ENCODE peak calls at places on chromosome 15, in four cellular contexts. Z, R, E and L are unnamed samples.

GRCh38 chr15:55789066-55789660 is 46.2 kb upstream of the PRTG start:
- DNase-seq in Z (peak; percentile 68), R (peak; percentile 44), E (peak; percentile 39), L (peak; percentile 71)

GRCh38 chr15:100284191-100284590 is 57.6 kb downstream of the ADAMTS17 start:
- DNase-seq in Z (no peak), R (no peak), E (no peak), L (no peak)

GRCh38 chr15:63476229-63476632 is 28.2 kb upstream of the USP3 start:
- DNase-seq in Z (no peak), R (peak; percentile 39), E (no peak), L (no peak)

GRCh38 chr15:89898628-89899302 is 5.0 kb upstream of the AP3S2 start:
- DNase-seq in Z (peak; percentile 83), R (peak; percentile 77), E (peak; percentile 82), L (peak; percentile 65)

GRCh38 chr15:62209821-62210220 is 44.7 kb upstream of the C2CD4B start:
- DNase-seq in Z (no peak), R (peak; percentile 70), E (no peak), L (no peak)

GRCh38 chr15:94234300-94234699 is 2.9 kb downstream of the MCTP2 start:
- DNase-seq in Z (no peak), R (no peak), E (no peak), L (peak; percentile 61)

GRCh38 chr15:51876169-51876568 is 46.7 kb downstream of the TMOD3 start:
- DNase-seq in Z (no peak), R (no peak), E (no peak), L (no peak)

GRCh38 chr15:100712226-100712625 is 109.8 kb downstream of the ASB7 start:
- DNase-seq in Z (no peak), R (no peak), E (no peak), L (no peak)

GRCh38 chr15:49379996-49380395 is 43.0 kb upstream of the FGF7 start:
- DNase-seq in Z (peak; percentile 25), R (no peak), E (no peak), L (no peak)

GRCh38 chr15:25947336-25948080 is 84.4 kb upstream of the ATP10A start:
- DNase-seq in Z (peak; percentile 77), R (peak; percentile 16), E (peak; percentile 64), L (peak; percentile 28)

GRCh38 chr15:25946241-25946786 is 83.2 kb upstream of the ATP10A start:
- DNase-seq in Z (peak; percentile 53), R (no peak), E (peak; percentile 9), L (no peak)

GRCh38 chr15:25943831-25944230 is 80.7 kb upstream of the ATP10A start:
- DNase-seq in Z (no peak), R (no peak), E (peak; percentile 11), L (no peak)

GRCh38 chr15:25939122-25939521 is 76.0 kb upstream of the ATP10A start:
- DNase-seq in Z (no peak), R (no peak), E (peak; percentile 92), L (no peak)

GRCh38 chr15:25944386-25944785 is 81.3 kb upstream of the ATP10A start:
- DNase-seq in Z (no peak), R (no peak), E (no peak), L (no peak)
- TF ChIP-seq CTCF in Z (peak; percentile 43), R (no peak), E (peak; percentile 31), L (no peak)

GRCh38 chr15:98085003-98085639 is 124.6 kb downstream of the ARRDC4 start:
- DNase-seq in Z (no peak), R (peak; percentile 61), E (peak; percentile 48), L (peak; percentile 51)
- TF ChIP-seq CTCF in Z (peak; percentile 71), R (peak; percentile 35), E (peak; percentile 84), L (peak; percentile 58)

GRCh38 chr15:82808634-82809041 is 790 bp upstream of the WHAMM start:
- DNase-seq in Z (no peak), R (peak; percentile 38), E (peak; percentile 72), L (no peak)

GRCh38 chr15:82810863-82811421 is 1.5 kb downstream of the WHAMM start:
- DNase-seq in Z (no peak), R (no peak), E (peak; percentile 36), L (peak; percentile 80)

GRCh38 chr15:82810061-82810862 is 834 bp downstream of the WHAMM start:
- DNase-seq in Z (peak; percentile 35), R (peak; percentile 49), E (peak; percentile 64), L (peak; percentile 28)

GRCh38 chr15:82807920-82808633 is 1.4 kb upstream of the WHAMM start:
- DNase-seq in Z (no peak), R (peak; percentile 50), E (peak; percentile 57), L (no peak)

DNA sequence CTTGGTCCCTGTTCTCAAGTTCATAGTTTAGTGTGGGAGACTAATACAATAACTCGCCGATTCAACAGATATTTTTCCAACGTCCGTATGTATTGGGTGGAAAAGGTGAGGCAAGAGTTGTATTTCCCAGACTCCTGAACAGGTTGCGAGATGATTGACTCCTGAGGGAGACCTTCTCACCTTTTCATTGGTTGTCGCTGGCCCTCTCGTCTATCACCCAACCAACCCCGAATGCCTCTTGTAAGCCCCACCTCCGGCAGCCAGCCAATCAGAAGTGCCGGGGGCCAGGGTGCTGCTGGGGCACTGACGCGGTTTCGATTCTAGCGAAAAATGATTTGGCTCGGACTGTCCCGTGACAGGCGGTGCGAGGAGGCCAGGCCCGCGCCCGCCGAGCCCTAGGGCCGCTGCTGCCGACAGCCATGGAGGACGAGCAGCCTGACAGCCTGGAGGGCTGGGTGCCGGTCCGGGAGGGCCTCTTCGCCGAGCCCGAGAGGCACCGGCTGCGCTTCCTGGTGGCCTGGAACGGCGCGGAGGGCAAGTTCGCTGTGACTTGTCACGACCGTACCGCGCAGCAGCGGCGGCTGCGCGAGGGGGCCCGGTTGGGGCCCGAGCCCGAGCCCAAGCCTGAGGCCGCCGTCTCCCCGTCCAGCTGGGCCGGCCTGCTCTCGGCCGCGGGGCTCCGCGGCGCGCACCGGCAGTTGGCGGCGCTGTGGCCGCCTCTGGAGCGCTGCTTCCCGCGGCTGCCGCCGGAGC is at the start of gene WHAMM:
- DNase-seq in Z (peak; percentile 97), R (peak; percentile 99), E (peak; percentile 97), L (peak; percentile 98)
- TF ChIP-seq CTCF in Z (no peak), R (no peak), E (peak; percentile 33), L (no peak)

DNA sequence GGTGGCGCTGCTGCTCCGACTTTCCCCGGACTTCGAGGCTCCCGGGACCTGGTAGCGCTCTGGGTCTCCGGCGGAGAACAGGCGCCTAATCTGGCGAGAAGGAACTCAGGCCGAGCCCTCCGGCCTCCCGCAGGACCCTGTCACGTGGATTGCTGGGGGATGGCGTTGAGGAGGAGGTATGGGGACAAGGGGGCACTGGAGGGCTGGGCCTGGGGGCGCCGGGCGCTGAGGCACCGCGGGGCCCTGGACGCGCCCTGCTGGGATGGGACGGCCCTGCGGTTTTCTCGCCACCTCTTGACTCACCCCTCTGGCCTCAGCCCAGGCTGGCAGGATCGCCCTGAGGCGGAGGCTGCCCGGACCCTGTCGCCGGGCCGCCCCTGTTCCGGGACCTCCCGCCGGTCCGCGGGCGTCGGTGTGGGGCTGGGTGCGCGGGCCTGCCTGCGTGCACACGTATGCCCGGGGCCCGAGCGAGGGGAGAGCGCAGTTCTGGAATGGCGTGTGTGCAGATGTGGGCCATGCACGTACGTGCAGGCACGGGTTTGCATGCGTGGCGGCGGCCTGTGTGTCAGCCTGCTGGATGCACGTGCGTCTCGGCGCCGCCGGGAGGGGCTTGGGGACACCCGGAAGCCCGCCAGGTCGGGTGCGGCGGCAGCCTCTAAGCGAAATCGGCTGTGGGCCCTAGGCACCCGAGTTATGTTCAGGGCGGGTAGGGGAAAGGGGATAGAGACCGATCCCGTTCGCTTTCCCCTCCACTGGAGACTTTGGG is 752 bp downstream of the C15orf39 start:
- DNase-seq in Z (peak; percentile 51), R (peak; percentile 83), E (peak; percentile 93), L (peak; percentile 92)
- TF ChIP-seq CTCF in Z (peak; percentile 42), R (no peak), E (peak; percentile 71), L (peak; percentile 56)